ENCODE peak calls at places on chromosomes 7 and 10, in seven cellular contexts. E, A, S, D, M, K and B are unnamed samples. For H3K4me1, the result is how much of the 10 kb centered on the place peaks cover.

GRCh38 chr7:66696774-66697191 is 43.8 kb upstream of the RABGEF1 start:
- DNase-seq in E (peak), A (peak), S (no peak), D (no peak), M (peak), K (peak), B (peak)

GRCh38 chr7:111953611-111954010 is 252.6 kb downstream of the DOCK4 start:
- DNase-seq in E (no peak), A (peak), S (no peak), D (peak), M (no peak), K (peak), B (peak)

GRCh38 chr7:112462236-112462635 is 12.0 kb downstream of the IFRD1 start:
- DNase-seq in E (peak), A (peak), S (no peak), D (no peak), M (no peak), K (peak), B (no peak)

GRCh38 chr7:22554184-22554583 is 54.2 kb upstream of the STEAP1B start:
- DNase-seq in E (no peak), A (no peak), S (no peak), D (no peak), M (no peak), K (no peak), B (no peak)

GRCh38 chr10:122269097-122269687 is 1.9 kb upstream of the BTBD16 start:
- DNase-seq in E (no peak), A (no peak), S (no peak), D (no peak), M (no peak), K (no peak), B (no peak)

GRCh38 chr10:47026301-47027107 is 115.3 kb downstream of the PTPN20 start:
- DNase-seq in E (no peak), A (no peak), S (peak), D (no peak), M (no peak), K (no peak), B (no peak)

GRCh38 chr10:78626471-78626870 is 442.3 kb upstream of the ZMIZ1 start:
- DNase-seq in E (no peak), A (no peak), S (no peak), D (no peak), M (no peak), K (no peak), B (no peak)

GRCh38 chr7:101127460-101128039 is 646 bp downstream of the SERPINE1 start:
- DNase-seq in E (no peak), A (no peak), S (no peak), D (no peak), M (no peak), K (no peak), B (no peak)

GRCh38 chr10:70335246-70335613 is 47.2 kb downstream of the LRRC20 start:
- DNase-seq in E (no peak), A (no peak), S (no peak), D (no peak), M (no peak), K (no peak), B (no peak)

GRCh38 chr7:148623586-148624282 is 33.2 kb downstream of the C7orf33 start:
- DNase-seq in E (peak), A (no peak), S (no peak), D (no peak), M (no peak), K (no peak), B (no peak)

GRCh38 chr7:150374026-150374425 is 5.1 kb upstream of the ZNF775 start:
- DNase-seq in E (no peak), A (no peak), S (no peak), D (no peak), M (no peak), K (no peak), B (no peak)

GRCh38 chr7:106644999-106645398 is 16.0 kb downstream of the CCDC71L start:
- DNase-seq in E (no peak), A (no peak), S (no peak), D (no peak), M (no peak), K (no peak), B (no peak)

GRCh38 chr7:98133621-98134266 is 27.1 kb downstream of the LMTK2 start:
- DNase-seq in E (peak), A (peak), S (no peak), D (no peak), M (no peak), K (peak), B (no peak)

GRCh38 chr7:117119192-117119924 is 166.1 kb downstream of the ST7 start:
- DNase-seq in E (peak), A (peak), S (peak), D (peak), M (peak), K (peak), B (peak)

GRCh38 chr10:8047452-8048280 is 6.8 kb upstream of the GATA3 start:
- DNase-seq in E (no peak), A (no peak), S (peak), D (no peak), M (no peak), K (no peak), B (peak)

GRCh38 chr7:42522227-42522991 is 285.4 kb upstream of the GLI3 start:
- DNase-seq in E (no peak), A (no peak), S (peak), D (no peak), M (no peak), K (no peak), B (no peak)

GRCh38 chr7:69269756-69270155 is 328.5 kb upstream of the AUTS2 start:
- DNase-seq in E (no peak), A (no peak), S (no peak), D (no peak), M (no peak), K (no peak), B (no peak)

GRCh38 chr7:47743898-47744612 is 162.1 kb upstream of the TNS3 start:
- DNase-seq in E (no peak), A (no peak), S (peak), D (no peak), M (no peak), K (no peak), B (no peak)
- TF ChIP-seq USF2 in E (no peak), A (no peak), S (no peak), D (no peak), M (no peak), K (no peak), B (no peak)

DNA sequence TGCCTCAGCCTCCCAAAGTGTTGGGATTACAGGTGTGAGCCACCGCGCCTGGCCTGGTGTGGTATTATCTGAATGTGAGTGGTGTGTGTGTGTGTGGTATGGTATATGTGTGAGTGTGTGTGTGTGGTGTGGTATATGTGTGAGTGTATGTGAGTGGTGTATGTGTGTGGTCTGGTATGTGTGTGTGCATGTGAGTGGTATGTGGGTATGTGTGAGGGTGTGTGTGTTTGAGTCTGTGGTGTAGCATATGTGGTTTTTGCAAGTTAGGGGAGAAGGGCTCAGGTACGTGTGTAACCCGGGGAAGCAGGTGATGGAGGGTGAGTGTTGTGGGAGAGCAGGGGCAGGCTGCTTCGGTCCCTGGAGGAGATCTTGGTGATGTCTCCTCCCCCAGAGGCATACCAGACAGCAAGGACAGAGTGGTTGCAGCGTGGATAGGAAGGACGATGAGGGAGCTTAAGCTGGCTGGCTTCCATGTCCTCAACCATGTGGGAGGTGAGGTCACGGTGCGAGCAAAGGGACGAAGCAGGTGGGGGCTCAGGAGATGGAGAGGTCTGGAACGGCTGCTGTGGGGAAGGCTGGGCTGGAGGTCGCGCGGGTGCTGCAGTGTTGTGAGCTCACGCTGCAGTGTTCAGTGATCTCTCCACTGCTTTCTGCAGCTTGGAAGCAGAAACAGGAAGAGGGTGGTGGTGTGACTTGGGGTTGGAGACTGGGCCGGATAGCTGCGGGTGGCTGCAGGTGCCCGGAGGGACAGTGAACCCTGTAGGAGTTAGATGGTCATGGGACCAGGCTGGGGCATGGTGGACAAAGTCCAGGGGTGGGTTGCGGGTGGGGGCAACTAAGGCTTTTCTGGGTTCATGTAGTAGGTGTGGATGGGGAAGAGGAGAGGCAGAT is 5.0 kb downstream of the ZYX start:
- DNase-seq in E (no peak), A (no peak), S (no peak), D (no peak), M (peak), K (no peak), B (no peak)
- H3K4me1 ChIP-seq in E (under half), A (under half), S (under half), D (under half), M (under half), K (half or more), B (half or more)

GRCh38 chr10:71726673-71727428 is 7.3 kb upstream of the C10orf105 start:
- DNase-seq in E (no peak), A (no peak), S (no peak), D (peak), M (no peak), K (no peak), B (no peak)
- TF ChIP-seq USF2 in E (no peak), A (no peak), S (no peak), D (no peak), M (no peak), K (no peak), B (no peak)

DNA sequence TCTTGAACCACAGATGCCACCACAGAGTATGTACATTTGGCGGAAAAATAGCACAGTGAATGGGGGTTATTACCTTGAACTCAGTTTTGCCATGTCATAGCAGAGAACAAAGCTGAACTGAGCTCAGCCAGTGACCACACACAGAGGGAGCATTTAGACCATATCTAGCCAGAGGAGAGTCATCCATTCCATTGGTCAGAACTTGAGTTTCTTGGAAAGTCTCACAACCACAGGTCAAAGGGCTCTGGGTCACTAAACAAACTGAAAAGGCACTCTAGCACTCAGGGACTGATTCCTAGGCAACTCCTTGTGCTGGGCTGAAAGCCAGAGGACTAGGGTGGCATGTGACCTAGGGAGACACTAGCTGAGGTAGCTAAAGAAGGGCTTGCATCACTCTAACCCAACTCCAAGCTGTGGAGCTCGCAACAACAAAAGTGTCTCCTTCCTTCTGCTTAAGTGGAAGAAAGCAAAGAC is 239.7 kb upstream of the SEMA3D start:
- DNase-seq in E (peak), A (peak), S (no peak), D (no peak), M (no peak), K (peak), B (no peak)
- H3K4me1 ChIP-seq in E (under half), A (under half), S (under half), D (under half), M (under half), K (under half), B (under half)

DNA sequence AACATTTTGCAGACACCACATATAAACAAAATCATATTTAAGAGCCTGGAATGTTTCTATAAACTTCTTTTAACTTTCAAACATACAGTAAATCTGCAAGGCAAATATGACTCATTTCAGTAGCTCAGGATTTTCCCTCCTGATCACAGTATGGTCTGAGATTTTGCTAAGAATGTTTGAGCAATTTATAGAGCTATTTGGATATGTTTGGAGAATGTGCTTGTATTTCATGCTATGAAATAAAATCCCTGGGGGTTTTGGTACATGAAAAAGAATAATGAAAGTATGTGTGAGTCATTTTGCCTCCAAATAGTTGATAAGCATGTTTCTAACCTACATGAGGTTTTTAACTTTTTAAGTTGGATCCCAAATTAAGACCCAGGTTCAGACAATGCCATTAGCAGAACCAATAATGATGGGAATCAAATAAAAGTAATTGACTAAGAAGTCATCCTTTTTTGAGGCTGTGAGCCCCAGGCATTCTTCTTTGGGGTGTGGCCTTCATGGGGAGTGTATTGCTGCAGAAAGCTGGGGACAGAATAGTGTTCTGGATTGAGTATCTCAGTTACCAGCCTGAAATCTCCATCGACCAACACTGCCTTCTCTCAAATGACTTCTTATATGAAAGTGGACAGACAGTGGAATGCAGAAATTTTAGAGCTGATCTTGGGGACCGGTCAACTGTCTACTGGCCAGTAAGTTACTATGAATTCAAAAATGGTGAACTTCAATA is 66.1 kb upstream of the AGBL3 start:
- DNase-seq in E (peak), A (peak), S (no peak), D (no peak), M (no peak), K (no peak), B (no peak)
- TF ChIP-seq USF2 in E (no peak), A (no peak), S (no peak), D (no peak), M (no peak), K (no peak), B (no peak)